ENCODE peak calls at places on chromosome 4, in four cellular contexts. Z is OCI-LY7, X is GM12865, H is tibial nerve. P is an unnamed sample.

GRCh38 chr4:173543266-173543665 is 13.2 kb upstream of the HAND2 start:
- DNase-seq in Z (no peak), X (no peak), H (no peak), P (no peak)

GRCh38 chr4:62644372-62644771 is 1444.2 kb downstream of the ADGRL3 start:
- DNase-seq in Z (peak; percentile 2), X (peak; percentile 8), H (no peak), P (no peak)

GRCh38 chr4:165472943-165473676 is 94.3 kb downstream of the CPE start:
- DNase-seq in Z (peak; percentile 7), X (no peak), H (no peak), P (no peak)

GRCh38 chr4:182589100-182589499 is 328.1 kb downstream of the DCTD start:
- DNase-seq in Z (no peak), X (no peak), H (no peak), P (no peak)

GRCh38 chr4:74308215-74308614 is at the start of gene EPGN:
- DNase-seq in Z (no peak), X (no peak), H (no peak), P (no peak)

GRCh38 chr4:17366496-17366895 is 145.4 kb downstream of the QDPR start:
- DNase-seq in Z (no peak), X (no peak), H (peak; percentile 12), P (no peak)

GRCh38 chr4:5749568-5749967 is 38.6 kb downstream of the EVC start:
- DNase-seq in Z (no peak), X (no peak), H (no peak), P (no peak)

GRCh38 chr4:103996637-103997036 is 276.9 kb upstream of the TACR3 start:
- DNase-seq in Z (no peak), X (peak; percentile 32), H (no peak), P (no peak)

GRCh38 chr4:48896845-48897244 is 9.7 kb downstream of the OCIAD2 start:
- DNase-seq in Z (peak; percentile 13), X (no peak), H (no peak), P (no peak)

GRCh38 chr4:172480471-172480870 is 667.3 kb downstream of the GALNTL6 start:
- DNase-seq in Z (no peak), X (no peak), H (no peak), P (no peak)

GRCh38 chr4:109691411-109691920 is 11.8 kb downstream of the CASP6 start:
- DNase-seq in Z (no peak), X (no peak), H (no peak), P (no peak)

GRCh38 chr4:96305030-96305429 is 465.1 kb downstream of the PDHA2 start:
- DNase-seq in Z (no peak), X (no peak), H (no peak), P (no peak)

GRCh38 chr4:103400405-103400804 is 202.3 kb upstream of the CENPE start:
- DNase-seq in Z (no peak), X (peak; percentile 15), H (no peak), P (peak; percentile 6)

GRCh38 chr4:56220261-56220660 is 167.0 kb downstream of the AASDH start:
- DNase-seq in Z (no peak), X (no peak), H (no peak), P (no peak)

GRCh38 chr4:94758700-94759399 is 1.1 kb downstream of the BMPR1B start:
- DNase-seq in Z (no peak), X (no peak), H (no peak), P (no peak)

GRCh38 chr4:141807501-141807900 is 171.1 kb downstream of the IL15 start:
- DNase-seq in Z (no peak), X (no peak), H (no peak), P (no peak)

GRCh38 chr4:113437124-113437523 is 324.4 kb downstream of the CAMK2D start:
- DNase-seq in Z (no peak), X (no peak), H (no peak), P (no peak)

GRCh38 chr4:114509340-114509739 is 89.3 kb upstream of the UGT8 start:
- DNase-seq in Z (no peak), X (no peak), H (no peak), P (no peak)

GRCh38 chr4:88283661-88284377 is 542 bp downstream of the PPM1K start:
- DNase-seq in Z (peak; percentile 85), X (peak; percentile 84), H (peak; percentile 42), P (peak; percentile 71)

GRCh38 chr4:113871080-113871479 is 108.4 kb downstream of the ARSJ start:
- DNase-seq in Z (no peak), X (no peak), H (no peak), P (no peak)

GRCh38 chr4:95304898-95305297 is 243.9 kb downstream of the UNC5C start:
- DNase-seq in Z (no peak), X (no peak), H (no peak), P (no peak)

GRCh38 chr4:40924096-40924792 is 174.5 kb downstream of the NSUN7 start:
- DNase-seq in Z (peak; percentile 74), X (peak; percentile 71), H (peak; percentile 53), P (peak; percentile 76)

GRCh38 chr4:113825272-113825671 is 63.7 kb upstream of the CAMK2D start:
- DNase-seq in Z (peak; percentile 32), X (peak; percentile 90), H (no peak), P (no peak)

GRCh38 chr4:76663794-76664193 is 228.8 kb downstream of the SHROOM3 start:
- DNase-seq in Z (no peak), X (no peak), H (no peak), P (no peak)

GRCh38 chr4:67545996-67546356 is 673 bp upstream of the CENPC start:
- DNase-seq in Z (peak; percentile 35), X (peak; percentile 18), H (no peak), P (no peak)

GRCh38 chr4:26199566-26199965 is 121.2 kb upstream of the RBPJ start:
- DNase-seq in Z (no peak), X (no peak), H (no peak), P (no peak)

GRCh38 chr4:147840846-147841732 is 109.2 kb downstream of the ARHGAP10 start:
- DNase-seq in Z (no peak), X (peak; percentile 68), H (no peak), P (no peak)

GRCh38 chr4:147839651-147840050 is 107.8 kb downstream of the ARHGAP10 start:
- DNase-seq in Z (no peak), X (no peak), H (no peak), P (no peak)

GRCh38 chr4:147846318-147847135 is 114.6 kb downstream of the ARHGAP10 start:
- DNase-seq in Z (no peak), X (peak; percentile 85), H (no peak), P (peak; percentile 54)

GRCh38 chr4:147842573-147842972 is 110.7 kb downstream of the ARHGAP10 start:
- DNase-seq in Z (no peak), X (no peak), H (no peak), P (no peak)

DNA sequence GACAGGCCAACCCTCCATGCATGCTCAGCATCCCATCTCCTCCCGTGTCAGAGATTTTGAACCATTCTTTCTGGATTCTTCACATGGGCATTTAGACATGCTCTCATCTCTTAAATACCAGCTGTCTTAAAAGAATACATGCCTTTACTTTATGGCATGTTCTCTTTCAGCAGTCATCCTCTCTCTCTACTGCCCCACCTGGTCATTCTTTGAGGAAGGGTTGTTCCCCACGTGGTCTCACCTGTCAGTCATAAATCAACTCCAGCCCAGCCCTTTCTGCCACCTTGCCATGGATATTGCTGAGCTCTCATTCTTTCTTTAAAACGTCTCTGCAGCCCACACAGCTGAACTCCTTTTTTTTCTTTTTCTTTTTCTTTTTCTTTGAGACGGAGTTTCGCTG is 111.3 kb downstream of the ARHGAP10 start:
- DNase-seq in Z (peak; percentile 19), X (peak; percentile 54), H (no peak), P (peak; percentile 35)
- TF ChIP-seq CTCF in Z (peak; percentile 35), X (peak; percentile 18), H (no peak), P (no peak)

GRCh38 chr4:79874197-79874596 is 198.8 kb downstream of the ANTXR2 start:
- DNase-seq in Z (no peak), X (no peak), H (no peak), P (no peak)

GRCh38 chr4:79875500-79875899 is 197.5 kb downstream of the ANTXR2 start:
- DNase-seq in Z (no peak), X (no peak), H (no peak), P (no peak)

GRCh38 chr4:79872738-79873137 is 200.3 kb downstream of the ANTXR2 start:
- DNase-seq in Z (no peak), X (no peak), H (no peak), P (no peak)

GRCh38 chr4:79881407-79881806 is 191.6 kb downstream of the ANTXR2 start:
- DNase-seq in Z (no peak), X (no peak), H (no peak), P (no peak)

DNA sequence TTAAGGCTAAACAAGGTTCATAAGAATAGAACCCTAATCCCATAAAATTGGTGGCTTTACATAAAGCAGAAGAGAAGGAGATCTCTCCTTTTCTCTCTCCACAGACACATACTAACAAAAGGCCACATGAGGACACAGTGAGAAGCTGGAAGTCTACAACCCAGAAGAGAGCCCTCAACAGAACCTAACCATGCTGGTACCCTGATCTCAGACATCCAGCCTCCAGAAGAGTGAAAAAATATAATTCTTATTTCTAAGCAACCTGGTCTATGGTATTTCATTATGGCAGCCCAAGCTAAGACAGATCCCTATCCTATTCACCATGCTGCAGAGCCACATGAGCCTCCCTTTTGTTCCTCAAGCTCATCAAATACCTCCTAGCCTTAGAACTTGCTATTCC is 195.5 kb downstream of the ANTXR2 start:
- DNase-seq in Z (no peak), X (no peak), H (no peak), P (no peak)
- TF ChIP-seq CTCF in Z (no peak), X (no peak), H (no peak), P (no peak)

DNA sequence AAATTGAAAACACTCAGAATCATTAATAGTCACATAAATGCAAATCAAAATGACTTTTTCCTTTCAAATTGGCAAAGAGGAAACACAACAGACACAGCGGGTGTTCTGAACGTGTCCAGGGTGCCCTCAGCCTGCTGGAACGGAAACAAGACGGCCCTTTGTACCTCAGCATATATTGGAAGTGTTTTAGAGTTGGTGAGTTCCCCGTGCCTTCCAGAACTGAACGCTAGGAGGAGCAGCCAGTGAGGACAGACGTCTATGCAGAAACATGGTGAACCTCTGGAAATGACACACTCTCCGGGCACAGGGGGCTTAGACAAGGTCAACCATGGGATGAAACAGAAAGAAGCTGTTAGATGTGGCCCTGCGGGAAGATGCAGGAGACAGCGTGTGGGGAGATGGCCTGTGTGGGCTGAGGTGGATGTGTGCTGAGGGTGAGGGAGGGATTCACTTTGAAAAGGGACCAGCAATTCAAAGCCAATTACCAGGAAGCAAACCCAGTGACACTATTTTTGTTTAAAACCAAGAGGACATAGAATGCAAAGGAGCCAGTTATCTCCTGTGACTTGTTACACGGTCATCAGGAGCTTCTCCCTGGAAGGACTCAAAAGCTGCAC is 40.4 kb downstream of the RNF212 start:
- DNase-seq in Z (peak; percentile 67), X (peak; percentile 63), H (peak; percentile 70), P (peak; percentile 74)
- TF ChIP-seq CTCF in Z (peak; percentile 83), X (peak; percentile 72), H (peak; percentile 68), P (peak; percentile 73)

GRCh38 chr4:8342651-8343050 is 73.1 kb downstream of the HTRA3 start:
- DNase-seq in Z (no peak), X (no peak), H (no peak), P (no peak)
- TF ChIP-seq CTCF in Z (peak; percentile 56), X (no peak), H (no peak), P (no peak)